ENCODE peak calls at places on chromosomes 4 and X, in eight cellular contexts. G is AG09309, M is tibial artery, O is cardiac muscle cell, A is LNCaP clone FGC, S is left ventricle myocardium inferior, C is astrocyte, Q is choroid plexus epithelial cell. X is an unnamed sample.

GRCh38 chr4:18957721-18958120 is 936.2 kb upstream of the LCORL start:
- DNase-seq in Q (no peak), G (no peak), M (no peak), O (no peak), S (no peak), C (no peak), A (no peak), X (no peak)

GRCh38 chr4:147492301-147492700 is 11.4 kb downstream of the EDNRA start:
- DNase-seq in M (no peak), Q (peak; percentile 58), S (no peak), A (no peak), C (peak; percentile 56), O (no peak), G (no peak), X (no peak)

GRCh38 chrX:38985945-38986344 is 184.7 kb downstream of the MID1IP1 start:
- DNase-seq in Q (no peak), C (no peak), G (no peak), S (no peak), O (no peak), M (no peak), A (no peak), X (no peak)

GRCh38 chrX:9807355-9808182 is 21.3 kb downstream of the SHROOM2 start:
- DNase-seq in S (no peak), Q (no peak), A (no peak), C (no peak), M (no peak), G (no peak), O (no peak), X (no peak)

GRCh38 chr4:108991929-108992328 is 229.1 kb upstream of the ETNPPL start:
- DNase-seq in S (no peak), Q (peak; percentile 86), C (peak; percentile 83), A (no peak), G (peak; percentile 17), O (peak; percentile 86), M (no peak), X (peak; percentile 74)

GRCh38 chr4:112340048-112340447 is 42.9 kb downstream of the ALPK1 start:
- DNase-seq in G (no peak), S (no peak), Q (no peak), C (no peak), A (no peak), O (no peak), M (no peak), X (no peak)

GRCh38 chrX:155005190-155005589 is 17.3 kb downstream of the F8 start:
- DNase-seq in O (no peak), Q (no peak), C (no peak), G (no peak), M (no peak), A (no peak), S (no peak), X (no peak)

GRCh38 chr4:3765271-3766206 is 646 bp upstream of the ADRA2C start:
- DNase-seq in C (peak; percentile 59), G (peak; percentile 4), S (peak; percentile 26), M (peak; percentile 91), Q (peak; percentile 43), A (no peak), O (peak; percentile 61), X (peak; percentile 53)

GRCh38 chr4:25531272-25531671 is 124.4 kb upstream of the SLC34A2 start:
- DNase-seq in M (no peak), Q (no peak), S (no peak), G (no peak), O (no peak), C (no peak), A (no peak), X (no peak)

GRCh38 chr4:105002278-105002677 is 144.4 kb upstream of the TET2 start:
- DNase-seq in O (no peak), A (no peak), C (no peak), S (no peak), Q (no peak), G (no peak), M (no peak), X (no peak)

GRCh38 chr4:108008721-108009120 is 19.0 kb downstream of the HADH start:
- DNase-seq in Q (peak; percentile 46), G (no peak), M (no peak), A (no peak), O (no peak), C (peak; percentile 51), S (no peak), X (peak; percentile 90)

GRCh38 chrX:140766024-140766611 is 56.6 kb downstream of the LINC00632 start:
- DNase-seq in O (peak; percentile 77), S (no peak), A (peak; percentile 6), G (no peak), C (peak; percentile 35), Q (peak; percentile 72), M (peak; percentile 68), X (peak; percentile 80)

GRCh38 chrX:24838624-24839023 is 144.9 kb downstream of the POLA1 start:
- DNase-seq in A (no peak), G (peak; percentile 13), Q (peak; percentile 62), C (peak; percentile 14), S (no peak), M (no peak), O (peak; percentile 43), X (peak; percentile 49)

GRCh38 chrX:47576021-47576898 is 6.0 kb upstream of the TIMP1 start:
- DNase-seq in A (no peak), Q (no peak), G (no peak), O (no peak), S (no peak), M (no peak), C (no peak), X (no peak)

GRCh38 chr4:25141592-25141991 is 18.7 kb downstream of the SEPSECS start:
- DNase-seq in M (no peak), C (no peak), G (no peak), S (no peak), O (no peak), Q (no peak), A (no peak), X (no peak)

GRCh38 chrX:78886550-78886949 is 58.6 kb upstream of the P2RY10 start:
- DNase-seq in C (no peak), S (no peak), O (peak; percentile 13), M (no peak), A (no peak), Q (peak; percentile 25), G (no peak), X (peak; percentile 16)

GRCh38 chr4:38583102-38583501 is 80.9 kb upstream of the KLF3 start:
- DNase-seq in C (no peak), O (no peak), Q (peak; percentile 72), S (no peak), G (no peak), M (no peak), A (no peak), X (peak; percentile 12)

GRCh38 chr4:137390141-137390540 is 142.2 kb downstream of the PCDH18 start:
- DNase-seq in A (no peak), M (no peak), Q (peak; percentile 73), C (peak; percentile 57), G (no peak), S (no peak), O (peak; percentile 63), X (peak; percentile 60)

GRCh38 chr4:19005211-19005610 is 983.7 kb upstream of the LCORL start:
- DNase-seq in M (no peak), C (peak; percentile 64), G (no peak), A (no peak), O (peak; percentile 2), S (no peak), Q (peak; percentile 88), X (no peak)

GRCh38 chr4:133969202-133969873 is 232.3 kb downstream of the PABPC4L start:
- DNase-seq in C (peak; percentile 79), G (no peak), M (no peak), O (peak; percentile 92), Q (peak; percentile 75), S (no peak), A (no peak), X (peak; percentile 33)

GRCh38 chr4:73728091-73728741 is 12.2 kb upstream of the CXCL8 start:
- DNase-seq in G (no peak), M (no peak), Q (no peak), A (no peak), O (no peak), C (no peak), S (no peak), X (no peak)

GRCh38 chr4:73730854-73731253 is 9.5 kb upstream of the CXCL8 start:
- DNase-seq in G (no peak), C (no peak), M (no peak), S (no peak), A (no peak), O (no peak), Q (no peak), X (no peak)

GRCh38 chr4:73730292-73730691 is 10.1 kb upstream of the CXCL8 start:
- DNase-seq in M (no peak), Q (no peak), G (no peak), S (no peak), C (no peak), A (peak; percentile 70), O (no peak), X (peak; percentile 89)

GRCh38 chr4:73727685-73728084 is 12.7 kb upstream of the CXCL8 start:
- DNase-seq in M (no peak), A (no peak), O (no peak), C (no peak), S (no peak), Q (no peak), G (no peak), X (no peak)

GRCh38 chr4:73729534-73730165 is 10.7 kb upstream of the CXCL8 start:
- DNase-seq in M (peak; percentile 85), A (peak; percentile 49), C (peak; percentile 61), G (peak; percentile 73), Q (peak; percentile 96), O (peak; percentile 94), S (peak; percentile 62), X (peak; percentile 95)
- TF ChIP-seq CTCF in M (peak; percentile 76), A (peak; percentile 86), C (peak; percentile 94), G (peak; percentile 90), Q (peak; percentile 95), O (peak; percentile 92), S (peak; percentile 91), X (peak; percentile 97)

GRCh38 chr4:87525636-87526035 is 3.5 kb downstream of the SPARCL1 start:
- DNase-seq in M (no peak), Q (peak; percentile 62), C (peak; percentile 16), G (no peak), S (no peak), O (peak; percentile 83), A (no peak), X (peak; percentile 67)
- H3K4me3 ChIP-seq in M (peak overlapping the region; percentile 61), Q (no peak overlapping the region), C (no peak overlapping the region), G (no peak overlapping the region), S (peak overlapping the region; percentile 63), O (no peak overlapping the region), A (no peak overlapping the region), X (no peak overlapping the region)

GRCh38 chrX:136711147-136711546 is 63.2 kb downstream of the CD40LG start:
- DNase-seq in M (peak; percentile 62), Q (peak; percentile 63), O (peak; percentile 52), S (peak; percentile 19), A (peak; percentile 22), G (no peak), C (no peak), X (peak; percentile 53)
- TF ChIP-seq CTCF in M (peak; percentile 34), Q (peak; percentile 67), O (peak; percentile 43), S (peak; percentile 56), A (peak; percentile 75), G (peak; percentile 66), C (peak; percentile 8), X (peak; percentile 54)

DNA sequence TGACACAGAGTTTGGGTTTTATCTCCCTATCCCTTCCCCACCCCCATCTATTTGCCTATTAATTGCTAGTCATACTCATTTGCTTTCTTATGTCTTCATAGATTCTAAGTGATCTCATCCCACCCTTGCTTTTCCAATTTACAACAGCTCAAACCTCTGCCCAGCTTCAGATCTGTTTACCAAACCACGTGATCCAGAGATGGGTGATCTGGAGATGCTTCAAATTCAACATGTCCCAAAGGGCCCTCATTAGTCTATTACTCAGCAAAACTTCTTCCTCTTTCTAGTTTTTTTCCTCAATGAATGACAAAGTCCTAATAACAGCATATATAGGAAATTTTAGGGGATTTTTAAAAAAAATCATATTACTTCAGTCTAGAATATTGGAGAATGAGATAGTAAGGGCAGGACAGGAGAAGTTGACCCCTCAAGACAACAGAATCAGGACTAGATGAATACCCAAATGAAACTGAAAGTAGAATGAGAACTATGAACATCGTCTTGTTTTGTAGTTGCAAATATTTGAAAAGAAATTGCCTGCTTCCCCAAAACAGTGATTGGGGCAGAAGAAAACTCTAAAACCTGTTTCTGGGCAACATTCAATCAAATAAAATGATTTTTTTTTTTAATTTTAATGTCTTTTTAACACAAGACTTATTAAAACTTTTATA is 127.1 kb downstream of the CFAP299 start:
- DNase-seq in O (no peak), Q (no peak), C (no peak), M (no peak), S (no peak), G (no peak), A (no peak), X (peak; percentile 59)
- H3K4me3 ChIP-seq in O (no peak overlapping the region), Q (no peak overlapping the region), C (no peak overlapping the region), M (no peak overlapping the region), S (no peak overlapping the region), G (no peak overlapping the region), A (no peak overlapping the region), X (no peak overlapping the region)